ENCODE peak calls at places on chromosome 3, in four cellular contexts. E, Y, W and X are unnamed samples.

GRCh38 chr3:124769462-124769861 is 39.2 kb downstream of the UMPS start:
- DNase-seq in E (no peak), Y (no peak), W (no peak), X (no peak)

GRCh38 chr3:47932431-47932830 is 83.8 kb downstream of the MAP4 start:
- DNase-seq in E (no peak), Y (peak), W (no peak), X (no peak)

GRCh38 chr3:31244929-31245817 is 287.6 kb upstream of the STT3B start:
- DNase-seq in E (no peak), Y (no peak), W (no peak), X (no peak)

GRCh38 chr3:96996009-96996408 is 181.6 kb downstream of the EPHA6 start:
- DNase-seq in E (no peak), Y (no peak), W (no peak), X (no peak)

GRCh38 chr3:32359766-32360513 is 31.7 kb upstream of the CMTM7 start:
- DNase-seq in E (no peak), W (no peak), Y (no peak), X (no peak)

GRCh38 chr3:196322-197153 is at the start of gene CHL1:
- DNase-seq in W (peak), E (no peak), Y (no peak), X (no peak)

GRCh38 chr3:108021533-108021932 is 69.3 kb downstream of the CD47 start:
- DNase-seq in Y (no peak), W (no peak), E (no peak), X (no peak)

GRCh38 chr3:141412087-141412935 is 44.0 kb downstream of the ZBTB38 start:
- DNase-seq in E (peak), W (peak), Y (peak), X (peak)

GRCh38 chr3:135982404-135982761 is 16.9 kb downstream of the PPP2R3A start:
- DNase-seq in W (no peak), E (no peak), Y (peak), X (no peak)

GRCh38 chr3:31295150-31295765 is 237.5 kb upstream of the STT3B start:
- DNase-seq in Y (no peak), E (no peak), W (no peak), X (no peak)

GRCh38 chr3:172542999-172543398 is 19.8 kb upstream of the TNFSF10 start:
- DNase-seq in W (no peak), Y (peak), E (no peak), X (peak)

GRCh38 chr3:165195628-165196576 is at the start of gene SLITRK3:
- DNase-seq in Y (no peak), W (no peak), E (no peak), X (no peak)

GRCh38 chr3:121515862-121516261 is 29.9 kb downstream of the POLQ start:
- DNase-seq in Y (no peak), W (no peak), E (no peak), X (no peak)

GRCh38 chr3:190865419-190865818 is 2.9 kb upstream of the GMNC start:
- DNase-seq in E (no peak), Y (no peak), W (no peak), X (no peak)

GRCh38 chr3:96869316-96869715 is 54.9 kb downstream of the EPHA6 start:
- DNase-seq in E (no peak), W (no peak), Y (no peak), X (no peak)

GRCh38 chr3:116001063-116001765 is 377.9 kb downstream of the GAP43 start:
- DNase-seq in E (no peak), Y (peak), W (no peak), X (peak)

GRCh38 chr3:189833996-189834395 is 202.8 kb downstream of the TP63 start:
- DNase-seq in W (no peak), Y (no peak), E (peak), X (no peak)

GRCh38 chr3:61093364-61093763 is 157.9 kb downstream of the FHIT start:
- DNase-seq in W (no peak), E (peak), Y (no peak), X (no peak)

GRCh38 chr3:48428863-48429415 is 947 bp downstream of the PLXNB1 start:
- DNase-seq in Y (no peak), E (no peak), W (no peak), X (no peak)

GRCh38 chr3:39971450-39972081 is 162.2 kb downstream of the MYRIP start:
- DNase-seq in E (no peak), W (no peak), Y (no peak), X (no peak)

GRCh38 chr3:129688310-129688895 is 81.9 kb upstream of the PLXND1 start:
- DNase-seq in E (no peak), Y (peak), W (no peak), X (no peak)

GRCh38 chr3:188826574-188826973 is 345.2 kb upstream of the TPRG1 start:
- DNase-seq in E (no peak), Y (no peak), W (no peak), X (no peak)

GRCh38 chr3:141255864-141256263 is 24.2 kb downstream of the PXYLP1 start:
- DNase-seq in Y (peak), W (no peak), E (peak), X (peak)

GRCh38 chr3:32261545-32261944 is 23.1 kb downstream of the CMTM8 start:
- DNase-seq in E (no peak), W (no peak), Y (no peak), X (no peak)

GRCh38 chr3:30426319-30426993 is 179.9 kb upstream of the TGFBR2 start:
- DNase-seq in E (peak), W (no peak), Y (peak), X (peak)

GRCh38 chr3:138947303-138948121 is 495 bp downstream of the FOXL2NB start:
- DNase-seq in E (no peak), W (no peak), Y (peak), X (no peak)

GRCh38 chr3:55292360-55292759 is 194.7 kb downstream of the WNT5A start:
- DNase-seq in E (no peak), Y (no peak), W (no peak), X (no peak)

GRCh38 chr3:147775411-147775810 is 366.2 kb downstream of the ZIC1 start:
- DNase-seq in E (no peak), W (no peak), Y (no peak), X (no peak)
- TF ChIP-seq CTCF in E (no peak), W (no peak), Y (no peak), X (no peak)

GRCh38 chr3:176633511-176633910 is 563.8 kb downstream of the TBL1XR1 start:
- DNase-seq in W (no peak), E (no peak), Y (no peak), X (no peak)
- TF ChIP-seq CTCF in W (no peak), E (no peak), Y (no peak), X (no peak)

DNA sequence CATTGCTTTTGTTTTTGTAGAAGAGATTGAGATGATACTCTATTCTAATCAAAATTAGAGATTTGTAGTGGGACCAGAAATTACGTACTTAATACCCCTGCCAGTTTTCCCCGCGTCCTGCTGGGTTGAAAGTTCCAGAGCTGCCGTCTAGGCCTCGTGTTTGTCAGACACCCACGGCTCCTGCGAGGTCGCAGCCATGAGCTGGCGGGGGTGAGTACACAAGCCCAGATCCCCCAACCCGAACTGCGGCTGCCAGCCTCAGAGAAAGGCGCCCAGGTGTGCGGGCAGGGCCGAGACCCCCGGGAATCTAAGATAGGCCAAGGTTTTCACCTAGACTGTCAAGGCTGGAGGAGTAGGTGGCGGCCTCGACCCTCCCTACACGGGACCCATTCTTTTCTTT is 26.3 kb downstream of the GPR160 start:
- DNase-seq in W (no peak), E (no peak), Y (no peak), X (no peak)
- TF ChIP-seq CTCF in W (no peak), E (no peak), Y (no peak), X (no peak)

DNA sequence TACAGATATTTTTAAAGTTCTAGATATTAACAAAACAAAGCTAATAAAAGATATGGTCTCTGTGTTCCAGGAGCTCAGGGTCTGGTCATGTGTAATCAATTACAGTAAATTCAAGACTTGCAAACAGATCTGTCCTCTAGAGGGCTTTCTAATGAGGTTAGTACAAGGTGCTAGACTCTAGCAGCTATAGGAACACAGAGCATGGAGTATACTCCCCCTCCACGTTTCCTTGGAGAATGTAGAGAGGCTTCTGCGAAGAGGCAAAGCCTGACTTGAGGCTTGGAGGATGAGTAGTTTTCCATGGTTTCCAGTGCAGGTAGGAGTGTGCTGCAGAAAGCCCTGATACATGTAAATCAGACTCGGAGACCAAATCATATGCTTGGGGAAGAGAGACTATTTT is 32.7 kb upstream of the DLG1 start:
- DNase-seq in E (no peak), Y (peak), W (no peak), X (no peak)
- TF ChIP-seq CTCF in E (no peak), Y (peak), W (no peak), X (peak)

DNA sequence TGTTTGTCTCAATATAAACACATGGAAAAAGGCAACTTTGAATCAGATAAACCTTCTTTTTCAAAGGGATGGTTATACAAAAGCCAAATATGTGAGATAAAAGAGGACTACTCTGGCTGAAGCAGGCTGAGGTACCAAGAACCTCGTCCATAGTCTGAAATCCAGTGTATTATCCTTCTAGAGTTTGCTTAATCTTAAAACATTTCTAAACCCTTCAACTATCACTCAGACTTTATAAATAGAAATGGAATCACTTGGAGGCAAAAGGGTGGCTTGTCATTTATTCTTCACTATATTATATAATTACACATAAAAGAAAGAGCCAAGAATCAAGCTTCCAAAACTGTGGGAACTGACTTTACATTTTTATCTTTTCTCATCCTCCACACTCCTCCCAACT is 303.6 kb downstream of the PLCL2 start:
- DNase-seq in Y (no peak), W (no peak), E (no peak), X (no peak)
- TF ChIP-seq CTCF in Y (no peak), W (no peak), E (no peak), X (no peak)

GRCh38 chr3:178546079-178546478 is 9.8 kb downstream of the KCNMB2 start:
- DNase-seq in W (peak), E (no peak), Y (no peak), X (no peak)
- TF ChIP-seq CTCF in W (no peak), E (no peak), Y (no peak), X (no peak)

DNA sequence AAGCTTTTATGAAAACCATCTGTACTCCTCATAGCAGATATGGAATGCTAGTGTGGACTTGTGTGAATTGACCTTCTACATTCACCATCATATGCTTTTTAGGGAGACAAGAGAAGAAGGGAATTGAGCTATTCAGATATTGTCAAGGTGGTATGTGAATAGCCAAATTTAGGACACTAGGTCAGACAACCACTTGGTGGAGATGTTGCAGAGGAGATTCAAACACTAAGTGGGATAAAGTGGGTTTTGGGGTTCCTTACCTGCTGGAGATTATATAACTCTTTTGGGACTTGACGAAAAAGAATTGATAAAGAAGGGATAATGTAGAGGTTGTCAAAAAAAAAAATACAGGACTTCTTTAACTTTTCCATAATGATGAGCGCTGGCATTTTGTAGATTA is 231.8 kb upstream of the THRB start:
- DNase-seq in Y (no peak), W (no peak), E (no peak), X (no peak)
- TF ChIP-seq CTCF in Y (no peak), W (no peak), E (no peak), X (no peak)

DNA sequence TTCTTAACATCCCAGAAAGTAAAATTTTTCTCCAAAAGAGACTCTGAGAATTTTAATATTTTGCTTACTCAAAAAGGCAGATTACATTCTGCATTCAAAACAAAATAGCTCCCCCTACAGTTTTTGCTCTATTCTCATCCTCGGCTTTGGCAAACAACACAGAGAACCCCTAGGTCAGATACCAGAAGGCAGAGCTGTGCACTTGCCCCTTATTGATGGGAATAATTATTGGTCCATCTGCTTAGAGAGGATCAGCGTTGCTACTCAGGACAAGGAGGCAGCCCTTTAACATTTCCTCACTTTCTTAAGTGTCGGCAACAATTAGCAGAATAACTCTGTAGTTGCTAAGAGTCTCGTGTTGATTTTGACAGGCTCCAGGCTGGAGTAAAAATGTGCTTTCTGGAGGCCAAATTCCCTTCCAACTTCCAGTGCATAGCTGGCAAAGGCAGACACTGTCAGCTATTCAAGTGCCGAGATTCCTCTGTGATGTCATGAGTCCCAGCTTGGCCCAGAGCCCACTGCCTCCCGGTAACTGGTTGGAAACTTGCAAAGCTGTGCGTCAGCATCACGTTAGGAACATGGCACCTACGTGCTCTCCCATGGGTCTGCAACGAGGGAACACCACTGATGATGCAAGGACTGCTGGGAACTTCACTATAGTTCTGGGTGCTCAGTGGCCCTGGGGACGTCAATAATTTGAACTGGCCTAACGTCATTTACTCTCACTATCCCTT is 482.7 kb upstream of the ADAMTS9 start:
- DNase-seq in Y (peak), W (no peak), E (peak), X (peak)
- TF ChIP-seq CTCF in Y (peak), W (no peak), E (peak), X (peak)

DNA sequence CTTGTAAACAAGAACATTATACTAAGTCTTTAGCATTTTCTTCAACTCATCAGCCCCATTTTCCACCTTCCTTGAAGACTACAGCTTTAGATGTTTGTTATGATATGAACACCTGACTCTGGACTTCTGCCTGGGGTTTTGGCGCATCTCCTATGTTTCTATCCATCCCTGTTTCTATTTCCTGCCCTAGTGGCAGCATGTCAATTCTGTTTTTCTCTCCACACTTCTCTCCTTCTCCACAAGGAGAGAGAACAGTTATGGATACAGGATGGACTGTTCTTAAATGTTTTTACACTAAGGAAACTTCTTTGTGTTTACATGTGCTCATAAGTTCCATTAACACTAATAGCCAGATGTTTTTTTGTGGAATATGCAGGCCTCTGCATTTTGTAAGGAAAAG is 423.3 kb upstream of the IL12A start:
- DNase-seq in E (no peak), W (no peak), Y (no peak), X (no peak)
- TF ChIP-seq CTCF in E (no peak), W (no peak), Y (no peak), X (no peak)